ENCODE peak calls at places on chromosomes 4 and X, in seven cellular contexts. T is uterus, C is brain microvascular endothelial cell, E is IMR-90, G is bronchial epithelial cell, O is PC-9, I is stomach. S is an unnamed sample.

GRCh38 chr4:124711469-124712416 is 789 bp downstream of the ANKRD50 start:
- DNase-seq in E (peak; percentile 79), O (peak; percentile 65), I (peak; percentile 55), C (peak; percentile 70), T (no peak), G (peak; percentile 61), S (peak; percentile 76)

GRCh38 chr4:88043586-88044340 is 36.3 kb downstream of the PKD2 start:
- DNase-seq in G (no peak), T (no peak), I (no peak), O (no peak), E (no peak), C (no peak), S (no peak)

GRCh38 chr4:188971125-188971524 is 831.9 kb downstream of the TRIML1 start:
- DNase-seq in E (peak; percentile 28), C (peak; percentile 34), T (no peak), O (no peak), G (peak; percentile 61), I (no peak), S (no peak)

GRCh38 chr4:137521053-137521452 is 11.2 kb downstream of the PCDH18 start:
- DNase-seq in O (no peak), T (no peak), E (no peak), G (no peak), C (no peak), I (no peak), S (no peak)

GRCh38 chrX:3161686-3162085 is 120.4 kb downstream of the ARSF start:
- DNase-seq in G (peak; percentile 14), O (no peak), T (no peak), C (no peak), I (no peak), E (peak; percentile 59), S (peak; percentile 57)

GRCh38 chr4:112266823-112267222 is 18.9 kb downstream of the TIFA start:
- DNase-seq in I (no peak), O (no peak), E (peak; percentile 52), T (no peak), G (no peak), C (no peak), S (peak; percentile 65)

GRCh38 chr4:81631958-81632439 is 160.3 kb upstream of the RASGEF1B start:
- DNase-seq in T (no peak), I (no peak), E (peak; percentile 43), C (peak; percentile 83), G (peak; percentile 100), O (peak; percentile 79), S (peak; percentile 81)

GRCh38 chrX:154097003-154097596 is 417 bp downstream of the MECP2 start:
- DNase-seq in E (peak; percentile 51), T (peak; percentile 74), O (no peak), I (peak; percentile 65), G (no peak), C (peak; percentile 24), S (peak; percentile 55)

GRCh38 chr4:85740431-85740861 is 265.5 kb downstream of the ARHGAP24 start:
- DNase-seq in C (no peak), G (no peak), E (peak; percentile 67), O (no peak), T (no peak), I (no peak), S (peak; percentile 55)

GRCh38 chrX:140836874-140837273 is 127.3 kb downstream of the LINC00632 start:
- DNase-seq in C (no peak), G (no peak), O (no peak), E (no peak), I (no peak), T (no peak), S (no peak)

GRCh38 chr4:153060191-153060590 is 124.1 kb downstream of the FHDC1 start:
- DNase-seq in T (no peak), G (no peak), I (no peak), E (no peak), C (no peak), O (no peak), S (no peak)

GRCh38 chrX:72526534-72527508 is 45.8 kb downstream of the HDAC8 start:
- DNase-seq in O (no peak), G (peak; percentile 12), I (no peak), E (peak; percentile 21), C (peak; percentile 12), T (no peak), S (peak; percentile 45)

GRCh38 chrX:140318306-140318705 is 186.6 kb downstream of the SOX3 start:
- DNase-seq in G (peak; percentile 38), E (no peak), C (no peak), T (no peak), O (no peak), I (no peak), S (peak; percentile 24)

GRCh38 chr4:1220566-1220965 is 28.4 kb downstream of the CTBP1 start:
- DNase-seq in O (no peak), G (no peak), E (no peak), T (no peak), C (no peak), I (no peak), S (no peak)

GRCh38 chr4:182878633-182879495 is 38.3 kb downstream of the DCTD start:
- DNase-seq in I (no peak), O (no peak), C (no peak), E (no peak), G (no peak), T (no peak), S (no peak)

GRCh38 chrX:2761246-2761645 is 9.4 kb downstream of the XG start:
- DNase-seq in I (no peak), C (no peak), G (no peak), E (no peak), O (no peak), T (no peak), S (no peak)

GRCh38 chr4:56752985-56753384 is 68.5 kb downstream of the SPINK2 start:
- DNase-seq in T (no peak), I (no peak), C (no peak), O (peak; percentile 71), G (peak; percentile 67), E (no peak), S (no peak)

GRCh38 chr4:113683143-113683542 is 78.4 kb downstream of the CAMK2D start:
- DNase-seq in G (peak; percentile 63), E (no peak), T (no peak), C (no peak), O (no peak), I (no peak), S (no peak)

GRCh38 chr4:120071192-120071795 is 4.6 kb upstream of the MAD2L1 start:
- DNase-seq in C (peak; percentile 73), G (peak; percentile 65), O (no peak), T (no peak), E (peak; percentile 80), I (no peak), S (peak; percentile 87)

GRCh38 chr4:46844325-46844917 is 64.6 kb downstream of the COX7B2 start:
- DNase-seq in I (peak; percentile 33), G (peak; percentile 47), T (no peak), O (no peak), C (peak; percentile 72), E (peak; percentile 61), S (peak; percentile 74)

GRCh38 chr4:146637853-146638800 is 566 bp upstream of the POU4F2 start:
- DNase-seq in E (no peak), G (no peak), O (no peak), T (no peak), I (no peak), C (no peak), S (no peak)

GRCh38 chr4:146638801-146639351 is at the start of gene POU4F2:
- DNase-seq in E (no peak), C (no peak), I (no peak), T (no peak), O (no peak), G (no peak), S (no peak)

GRCh38 chr4:146634825-146635224 is 3.9 kb upstream of the POU4F2 start:
- DNase-seq in C (no peak), T (no peak), I (no peak), G (no peak), O (no peak), E (no peak), S (no peak)

GRCh38 chr4:146632770-146633470 is 5.8 kb upstream of the POU4F2 start:
- DNase-seq in G (no peak), C (no peak), I (no peak), O (no peak), T (no peak), E (no peak), S (no peak)

GRCh38 chr4:146633471-146633800 is 5.3 kb upstream of the POU4F2 start:
- DNase-seq in I (no peak), O (no peak), G (no peak), C (no peak), E (no peak), T (no peak), S (no peak)
- H3K4me3 ChIP-seq in I (no peak overlapping the region), O (no peak overlapping the region), G (no peak overlapping the region), C (no peak overlapping the region), E (no peak overlapping the region), T (no peak overlapping the region), S (no peak overlapping the region)

GRCh38 chr4:25233737-25234389 is at the start of gene PI4K2B:
- DNase-seq in I (peak; percentile 96), G (peak; percentile 70), O (peak; percentile 77), C (peak; percentile 47), T (peak; percentile 84), E (peak; percentile 57), S (peak; percentile 64)
- TF ChIP-seq CTCF in I (no peak), G (no peak), O (no peak), C (no peak), T (no peak), E (no peak), S (no peak)

GRCh38 chrX:39175418-39176057 is 374.3 kb downstream of the MID1IP1 start:
- DNase-seq in G (no peak), I (no peak), E (no peak), O (no peak), C (no peak), T (no peak), S (no peak)
- H3K4me3 ChIP-seq in G (no peak overlapping the region), I (no peak overlapping the region), E (no peak overlapping the region), O (no peak overlapping the region), C (no peak overlapping the region), T (no peak overlapping the region), S (no peak overlapping the region)

GRCh38 chr4:115790812-115791211 is 677.4 kb upstream of the NDST4 start:
- DNase-seq in O (no peak), E (no peak), C (no peak), I (no peak), G (no peak), T (no peak), S (no peak)
- TF ChIP-seq CTCF in O (no peak), E (no peak), C (no peak), I (no peak), G (no peak), T (no peak), S (no peak)

DNA sequence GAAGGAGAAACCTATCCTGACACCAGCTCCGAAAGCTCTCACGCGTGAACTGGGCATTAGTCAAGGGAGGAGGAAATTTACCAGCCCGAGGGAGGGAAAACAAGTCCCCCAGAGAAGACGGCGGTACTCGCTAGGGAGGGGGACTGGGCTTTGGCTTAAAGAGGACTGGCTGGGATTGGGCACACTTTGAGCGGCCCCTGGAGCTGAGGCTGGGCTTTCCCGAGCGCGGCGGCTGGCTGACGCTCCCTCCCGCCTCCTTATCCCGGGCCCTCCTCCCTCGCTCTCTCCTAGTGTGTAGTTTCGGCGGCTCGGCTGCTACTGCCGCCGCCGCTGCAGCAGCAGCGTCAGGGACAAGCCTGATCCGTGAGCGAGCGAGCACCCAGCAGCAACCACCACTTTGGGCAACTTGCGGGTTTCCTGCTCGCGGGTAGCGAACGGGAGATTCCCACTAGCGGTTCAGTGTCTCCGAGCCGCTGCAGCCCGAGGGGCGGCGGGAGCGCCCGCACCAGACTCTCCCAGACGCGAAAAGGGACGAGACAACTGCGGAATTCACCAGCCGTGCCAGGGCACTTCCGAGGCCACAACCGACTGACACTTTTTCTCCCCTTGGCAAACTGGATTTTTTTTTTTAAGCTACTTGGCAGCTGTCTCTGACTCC is 677 bp upstream of the PCDH7 start:
- DNase-seq in O (peak; percentile 53), E (peak; percentile 68), T (peak; percentile 55), C (peak; percentile 35), I (peak; percentile 52), G (peak; percentile 47), S (peak; percentile 71)
- H3K4me3 ChIP-seq in O (peak overlapping the region; percentile 64), E (peak overlapping the region; percentile 78), T (peak overlapping the region; percentile 55), C (peak overlapping the region; percentile 73), I (peak overlapping the region; percentile 77), G (peak overlapping the region; percentile 55), S (peak overlapping the region; percentile 88)